ENCODE peak calls at places on chromosomes 2 and 18, in eight cellular contexts. M is NCI-H748 treated with DMSO at 0.1 percent for 48 hours, Q is amniotic stem cell, X is NCI-H82, U is fibroblast of pulmonary artery, H is HTR-8/SVneo, R is K562, B is ecto neural progenitor cell. S is an unnamed sample.

GRCh38 chr2:240869956-240870875 is 1.6 kb downstream of the AGXT start:
- DNase-seq in B (no peak), Q (no peak), U (no peak), R (no peak), M (no peak), X (no peak), H (no peak), S (no peak)

GRCh38 chr2:216932113-216932512 is 72.2 kb upstream of the TNP1 start:
- DNase-seq in Q (no peak), H (no peak), U (no peak), B (no peak), X (no peak), R (no peak), M (no peak), S (no peak)

GRCh38 chr2:196330645-196331044 is 159.3 kb upstream of the STK17B start:
- DNase-seq in U (no peak), M (peak), H (no peak), Q (no peak), X (peak), B (no peak), R (no peak), S (no peak)

GRCh38 chr2:207015901-207016300 is 76.6 kb downstream of the CPO start:
- DNase-seq in X (no peak), H (peak), R (no peak), Q (no peak), U (peak), B (no peak), M (no peak), S (no peak)

GRCh38 chr2:24863636-24864035 is 56.4 kb downstream of the ADCY3 start:
- DNase-seq in R (no peak), U (peak), B (no peak), M (no peak), H (no peak), Q (no peak), X (no peak), S (no peak)

GRCh38 chr18:6487027-6487426 is 72.3 kb upstream of the L3MBTL4 start:
- DNase-seq in R (no peak), U (no peak), B (no peak), X (no peak), M (no peak), H (no peak), Q (no peak), S (no peak)

GRCh38 chr2:45845058-45845457 is 193.6 kb downstream of the PRKCE start:
- DNase-seq in X (peak), H (no peak), B (no peak), M (no peak), R (no peak), Q (no peak), U (no peak), S (no peak)

GRCh38 chr2:102839668-102840388 is 78.0 kb downstream of the TMEM182 start:
- DNase-seq in M (peak), R (peak), Q (peak), H (peak), U (peak), B (peak), X (peak), S (no peak)

GRCh38 chr18:59553273-59553672 is 143.9 kb downstream of the CCBE1 start:
- DNase-seq in M (no peak), U (no peak), R (no peak), Q (no peak), H (no peak), B (no peak), X (no peak), S (no peak)

GRCh38 chr2:100581265-100581612 is 18.4 kb downstream of the PDCL3 start:
- DNase-seq in H (no peak), X (no peak), Q (no peak), M (no peak), R (no peak), B (no peak), U (no peak), S (no peak)

GRCh38 chr2:68151037-68151436 is 6.7 kb upstream of the PNO1 start:
- DNase-seq in B (no peak), X (no peak), U (peak), R (no peak), Q (no peak), M (no peak), H (no peak), S (no peak)

GRCh38 chr2:171858397-171858958 is 35.6 kb downstream of the SLC25A12 start:
- DNase-seq in M (no peak), H (no peak), Q (no peak), R (no peak), X (no peak), B (no peak), U (peak), S (no peak)

GRCh38 chr18:75869197-75869596 is 441.7 kb upstream of the SMIM21 start:
- DNase-seq in M (no peak), U (no peak), B (no peak), X (no peak), Q (no peak), R (no peak), H (no peak), S (no peak)

S was measured in T1000.